ENCODE peak calls at places on chromosomes 5 and 9, in nine cellular contexts. F is CD8-positive, alpha-beta T cell; V is EL; J is LoVo; D is AG10803; N is stimulated activated CD8-positive, alpha-beta memory T cell treated with anti-CD3 and anti-CD28 coated beads, Interleukin-4, amount 100 ng/mL, for 4 hours; S is WTC11; H is foreskin fibroblast; B is brain microvascular endothelial cell. O is an unnamed sample.

GRCh38 chr9:592225-592624 is 249.3 kb upstream of the DMRT1 start:
- DNase-seq in F (no peak), V (no peak), J (peak), D (no peak), N (no peak), S (no peak), H (no peak), B (no peak), O (no peak)

GRCh38 chr5:1105350-1106265 is 6.3 kb downstream of the SLC12A7 start:
- DNase-seq in F (peak), V (no peak), J (peak), D (no peak), N (no peak), S (no peak), H (no peak), B (no peak), O (no peak)

GRCh38 chr5:64693636-64694035 is 3.3 kb downstream of the SHISAL2B start:
- DNase-seq in F (no peak), V (peak), J (no peak), D (no peak), N (no peak), S (no peak), H (peak), B (no peak), O (peak)

GRCh38 chr5:179180921-179181645 is 120.9 kb downstream of the ZNF354C start:
- DNase-seq in F (no peak), V (no peak), J (no peak), D (no peak), N (no peak), S (no peak), H (no peak), B (no peak), O (no peak)

GRCh38 chr5:14545308-14545707 is 36.3 kb upstream of the OTULINL start:
- DNase-seq in F (no peak), V (no peak), J (no peak), D (no peak), N (no peak), S (no peak), H (no peak), B (no peak), O (no peak)

GRCh38 chr5:58458851-58459275 is 1.0 kb downstream of the PLK2 start:
- DNase-seq in F (no peak), V (no peak), J (peak), D (peak), N (no peak), S (no peak), H (no peak), B (no peak), O (peak)

GRCh38 chr5:68339921-68340321 is 124.4 kb downstream of the PIK3R1 start:
- DNase-seq in F (no peak), V (peak), J (no peak), D (peak), N (no peak), S (no peak), H (no peak), B (peak), O (peak)

GRCh38 chr5:107840592-107840991 is 169.9 kb upstream of the EFNA5 start:
- DNase-seq in F (no peak), V (no peak), J (no peak), D (no peak), N (no peak), S (no peak), H (no peak), B (no peak), O (no peak)

GRCh38 chr5:173954671-173955605 is 34.0 kb upstream of the C5orf47 start:
- DNase-seq in F (no peak), V (peak), J (no peak), D (peak), N (no peak), S (no peak), H (peak), B (peak), O (peak)

GRCh38 chr9:93143830-93144530 is 9.9 kb upstream of the NINJ1 start:
- DNase-seq in F (peak), V (no peak), J (no peak), D (no peak), N (no peak), S (no peak), H (no peak), B (no peak), O (no peak)

GRCh38 chr5:141875795-141876627 is 2.2 kb downstream of the PCDH1 start:
- DNase-seq in F (no peak), V (no peak), J (peak), D (no peak), N (no peak), S (peak), H (no peak), B (no peak), O (no peak)

GRCh38 chr9:128420060-128420650 is 502 bp upstream of the CERCAM start:
- DNase-seq in F (peak), V (peak), J (peak), D (peak), N (peak), S (peak), H (peak), B (peak), O (peak)

GRCh38 chr5:113433862-113434612 is 752 bp downstream of the TSSK1B start:
- DNase-seq in F (no peak), V (no peak), J (no peak), D (no peak), N (no peak), S (no peak), H (no peak), B (no peak), O (no peak)

GRCh38 chr5:107687937-107688336 is 17.2 kb upstream of the EFNA5 start:
- DNase-seq in F (no peak), V (no peak), J (no peak), D (no peak), N (no peak), S (no peak), H (no peak), B (no peak), O (no peak)

GRCh38 chr9:121844090-121844489 is 192.7 kb downstream of the DAB2IP start:
- DNase-seq in F (no peak), V (no peak), J (no peak), D (no peak), N (no peak), S (no peak), H (no peak), B (no peak), O (no peak)

GRCh38 chr5:136201870-136202269 is 8.9 kb upstream of the SMIM32 start:
- DNase-seq in F (no peak), V (no peak), J (no peak), D (no peak), N (no peak), S (no peak), H (no peak), B (no peak), O (no peak)

GRCh38 chr5:100749771-100750284 is 153.3 kb downstream of the ST8SIA4 start:
- DNase-seq in F (no peak), V (no peak), J (no peak), D (no peak), N (no peak), S (no peak), H (no peak), B (no peak), O (no peak)

GRCh38 chr5:126973193-126973592 is 57.2 kb downstream of the MARCHF3 start:
- DNase-seq in F (no peak), V (no peak), J (no peak), D (no peak), N (no peak), S (peak), H (no peak), B (no peak), O (no peak)

GRCh38 chr9:127989094-127989493 is 8.3 kb upstream of the EEIG1 start:
- DNase-seq in F (no peak), V (no peak), J (no peak), D (no peak), N (no peak), S (no peak), H (no peak), B (no peak), O (no peak)

GRCh38 chr5:146027746-146028145 is 77.6 kb downstream of the PLAC8L1 start:
- DNase-seq in F (no peak), V (no peak), J (peak), D (no peak), N (no peak), S (no peak), H (no peak), B (no peak), O (peak)

GRCh38 chr5:19928556-19929421 is 59.2 kb downstream of the CDH18 start:
- DNase-seq in F (no peak), V (peak), J (peak), D (peak), N (no peak), S (no peak), H (peak), B (peak), O (peak)

GRCh38 chr9:78707481-78707977 is 410.6 kb downstream of the PSAT1 start:
- DNase-seq in F (no peak), V (peak), J (peak), D (peak), N (no peak), S (no peak), H (peak), B (no peak), O (peak)

GRCh38 chr5:67799732-67800234 is 415.8 kb upstream of the PIK3R1 start:
- DNase-seq in F (no peak), V (peak), J (no peak), D (peak), N (no peak), S (no peak), H (peak), B (peak), O (no peak)

GRCh38 chr9:119961774-119962408 is 592.7 kb upstream of the BRINP1 start:
- DNase-seq in F (no peak), V (peak), J (peak), D (no peak), N (no peak), S (peak), H (peak), B (peak), O (peak)

GRCh38 chr9:130714586-130715110 is 21.1 kb downstream of the EXOSC2 start:
- DNase-seq in F (no peak), V (peak), J (no peak), D (no peak), N (no peak), S (no peak), H (no peak), B (no peak), O (no peak)

GRCh38 chr9:115461284-115461683 is 343.3 kb upstream of the TNC start:
- DNase-seq in F (no peak), V (no peak), J (no peak), D (no peak), N (no peak), S (no peak), H (no peak), B (no peak), O (no peak)

GRCh38 chr9:137240321-137240840 is 706 bp upstream of the TUBB4B start:
- DNase-seq in F (peak), V (peak), J (peak), D (peak), N (peak), S (peak), H (peak), B (peak), O (peak)

GRCh38 chr9:2859776-2860379 is 16.0 kb upstream of the PUM3 start:
- DNase-seq in F (no peak), V (peak), J (peak), D (peak), N (no peak), S (peak), H (peak), B (peak), O (peak)

GRCh38 chr5:135565691-135566421 is 12.9 kb downstream of the CXCL14 start:
- DNase-seq in F (peak), V (peak), J (peak), D (peak), N (peak), S (peak), H (peak), B (peak), O (peak)

GRCh38 chr9:80410106-80410505 is 838.3 kb downstream of the TLE4 start:
- DNase-seq in F (no peak), V (peak), J (no peak), D (no peak), N (no peak), S (peak), H (no peak), B (peak), O (peak)

GRCh38 chr9:114371986-114372917 is 15.5 kb downstream of the AKNA start:
- DNase-seq in F (no peak), V (peak), J (no peak), D (no peak), N (no peak), S (no peak), H (no peak), B (no peak), O (peak)

GRCh38 chr9:128146591-128147120 is 2.6 kb upstream of the LCN2 start:
- DNase-seq in F (no peak), V (no peak), J (no peak), D (no peak), N (no peak), S (no peak), H (no peak), B (no peak), O (no peak)

GRCh38 chr5:65394078-65394477 is 87.6 kb downstream of the ADAMTS6 start:
- DNase-seq in F (no peak), V (peak), J (no peak), D (peak), N (no peak), S (no peak), H (peak), B (peak), O (peak)

O was measured in kidney glomerular epithelial cell.